ENCODE peak calls at places on chromosomes 2 and 18, in ten cellular contexts. L is left ventricle myocardium inferior, E is left cardiac atrium, Q is testis, C is lower leg skin, N is iris pigment epithelial cell, F is heart right ventricle, M is progenitor cell of endocrine pancreas, J is midbrain, V is DMS153. R is an unnamed sample.

GRCh38 chr18:7896164-7896563 is 329.0 kb downstream of the PTPRM start:
- DNase-seq in L (no peak), E (no peak), Q (no peak), C (no peak), N (no peak), F (no peak), M (no peak), J (no peak), V (no peak), R (no peak)

GRCh38 chr18:32777049-32777448 is 4.2 kb upstream of the KLHL14 start:
- DNase-seq in L (no peak), E (no peak), Q (no peak), C (no peak), N (peak; percentile 27), F (no peak), M (no peak), J (no peak), V (no peak), R (no peak)

GRCh38 chr2:68931799-68932198 is 20.9 kb downstream of the GKN2 start:
- DNase-seq in L (no peak), E (no peak), Q (no peak), C (no peak), N (no peak), F (no peak), M (no peak), J (no peak), V (no peak), R (no peak)

GRCh38 chr2:108949316-108950299 is 39.4 kb downstream of the EDAR start:
- DNase-seq in L (no peak), E (no peak), Q (no peak), C (no peak), N (no peak), F (no peak), M (no peak), J (no peak), V (no peak), R (no peak)

GRCh38 chr2:64538764-64539433 is 14.8 kb downstream of the AFTPH start:
- DNase-seq in L (no peak), E (no peak), Q (no peak), C (no peak), N (peak; percentile 60), F (no peak), M (no peak), J (no peak), V (no peak), R (no peak)

GRCh38 chr2:17573806-17574175 is 33.3 kb downstream of the VSNL1 start:
- DNase-seq in L (no peak), E (no peak), Q (no peak), C (no peak), N (no peak), F (no peak), M (no peak), J (no peak), V (no peak), R (no peak)

GRCh38 chr2:28359222-28360065 is 33.2 kb upstream of the FOSL2 start:
- DNase-seq in L (peak; percentile 32), E (no peak), Q (peak; percentile 44), C (peak; percentile 57), N (peak; percentile 67), F (peak; percentile 38), M (no peak), J (no peak), V (no peak), R (no peak)

GRCh38 chr2:165804719-165805118 is 10.7 kb upstream of the GALNT3 start:
- DNase-seq in L (no peak), E (no peak), Q (no peak), C (no peak), N (no peak), F (no peak), M (no peak), J (no peak), V (peak; percentile 70), R (no peak)

GRCh38 chr2:171287036-171287435 is 126.3 kb upstream of the TLK1 start:
- DNase-seq in L (no peak), E (no peak), Q (no peak), C (no peak), N (no peak), F (no peak), M (no peak), J (no peak), V (no peak), R (no peak)

GRCh38 chr18:50158866-50159653 is 35.9 kb downstream of the MYO5B start:
- DNase-seq in L (no peak), E (no peak), Q (no peak), C (no peak), N (no peak), F (no peak), M (peak; percentile 23), J (no peak), V (peak; percentile 100), R (no peak)

GRCh38 chr18:59846814-59847490 is 52.8 kb upstream of the PMAIP1 start:
- DNase-seq in L (no peak), E (no peak), Q (no peak), C (no peak), N (peak; percentile 85), F (no peak), M (no peak), J (no peak), V (no peak), R (no peak)

GRCh38 chr2:174484573-174484972 is 2.3 kb downstream of the GPR155 start:
- DNase-seq in L (no peak), E (no peak), Q (no peak), C (no peak), N (no peak), F (no peak), M (no peak), J (no peak), V (no peak), R (no peak)